ENCODE peak calls at places on chromosome 18, in six cellular contexts. L is HepG2, F is A549, E is K562, A is GM12878, D is upper lobe of left lung. V is an unnamed sample.
A peak's percentile ranks its signal among the peaks of the same experiment; 100 is the strongest.

GRCh38 chr18:77248873-77249582 is 620 bp upstream of the GALR1 start:
- ATAC-seq in E (no peak), D (no peak), A (no peak), L (no peak), F (no peak), V (no peak)

GRCh38 chr18:48392266-48392665 is 16.9 kb downstream of the ZBTB7C start:
- ATAC-seq in F (no peak), A (no peak), E (no peak), D (no peak), L (no peak), V (no peak)

GRCh38 chr18:410103-410502 is 90.4 kb downstream of the COLEC12 start:
- ATAC-seq in E (no peak), F (no peak), A (no peak), L (no peak), D (no peak), V (no peak)

GRCh38 chr18:77749189-77749588 is 499.5 kb downstream of the GALR1 start:
- ATAC-seq in F (no peak), E (peak; percentile 75), A (no peak), D (no peak), L (peak; percentile 64), V (no peak)

GRCh38 chr18:40414155-40414754 is 1540.8 kb upstream of the PIK3C3 start:
- ATAC-seq in A (no peak), E (no peak), L (no peak), D (no peak), F (no peak), V (no peak)

GRCh38 chr18:63237486-63237885 is 82.1 kb downstream of the BCL2 start:
- ATAC-seq in A (no peak), D (no peak), L (peak; percentile 79), F (peak; percentile 65), E (no peak), V (peak; percentile 34)

GRCh38 chr18:39846277-39846676 is 2108.8 kb upstream of the PIK3C3 start:
- ATAC-seq in F (no peak), D (no peak), L (no peak), A (no peak), E (no peak), V (peak; percentile 38)

GRCh38 chr18:79394438-79395307 is 1.1 kb upstream of the NFATC1 start:
- ATAC-seq in A (peak; percentile 4), L (peak; percentile 33), D (no peak), E (peak; percentile 45), F (peak; percentile 40), V (peak; percentile 10)

GRCh38 chr18:46475367-46475752 is 181.7 kb downstream of the LOXHD1 start:
- ATAC-seq in F (no peak), A (no peak), E (no peak), D (no peak), L (no peak), V (no peak)

GRCh38 chr18:66749030-66749429 is 145.1 kb upstream of the CDH19 start:
- ATAC-seq in L (peak; percentile 77), E (no peak), F (no peak), D (no peak), A (no peak), V (no peak)

GRCh38 chr18:24212939-24213338 is 74.1 kb downstream of the CABYR start:
- ATAC-seq in E (no peak), L (no peak), A (no peak), F (no peak), D (no peak), V (peak; percentile 86)

GRCh38 chr18:23178661-23179081 is 43.4 kb downstream of the CABLES1 start:
- ATAC-seq in F (no peak), D (peak; percentile 23), L (peak; percentile 54), A (no peak), E (no peak), V (no peak)

GRCh38 chr18:69948919-69949537 is 1.4 kb upstream of the CD226 start:
- ATAC-seq in D (peak; percentile 34), E (peak; percentile 62), F (no peak), L (no peak), A (peak; percentile 83), V (peak; percentile 48)

GRCh38 chr18:22844184-22844583 is 88.9 kb upstream of the RBBP8 start:
- ATAC-seq in E (no peak), D (no peak), A (no peak), L (no peak), F (no peak), V (no peak)

GRCh38 chr18:2846638-2847340 is at the start of gene EMILIN2:
- ATAC-seq in L (peak; percentile 57), A (peak; percentile 81), F (peak; percentile 38), D (peak; percentile 66), E (peak; percentile 36), V (peak; percentile 70)

GRCh38 chr18:32688821-32689220 is 84.0 kb downstream of the KLHL14 start:
- ATAC-seq in L (no peak), E (no peak), A (no peak), F (no peak), D (no peak), V (no peak)

GRCh38 chr18:79934311-79935097 is 16.9 kb downstream of the SLC66A2 start:
- ATAC-seq in A (no peak), D (no peak), F (no peak), L (peak; percentile 96), E (peak; percentile 64), V (peak; percentile 22)

GRCh38 chr18:34158881-34159690 is 65.6 kb downstream of the NOL4 start:
- ATAC-seq in D (peak; percentile 11), F (no peak), A (peak; percentile 83), L (peak; percentile 97), E (no peak), V (peak; percentile 28)

GRCh38 chr18:45935591-45936335 is 31.4 kb downstream of the EPG5 start:
- ATAC-seq in D (peak; percentile 30), F (no peak), L (peak; percentile 95), E (no peak), A (no peak), V (no peak)

GRCh38 chr18:14974576-14974975 is 226.6 kb downstream of the ANKRD30B start:
- ATAC-seq in D (no peak), A (no peak), E (no peak), L (no peak), F (no peak), V (no peak)

GRCh38 chr18:59040770-59041148 is 98.9 kb upstream of the SEC11C start:
- ATAC-seq in A (no peak), F (no peak), E (no peak), L (no peak), D (peak; percentile 19), V (no peak)

GRCh38 chr18:67957684-67958083 is 441.2 kb upstream of the DSEL start:
- ATAC-seq in F (no peak), A (no peak), L (no peak), D (no peak), E (no peak), V (no peak)

GRCh38 chr18:22856870-22857269 is 76.3 kb upstream of the RBBP8 start:
- ATAC-seq in A (no peak), F (no peak), E (no peak), L (no peak), D (no peak), V (no peak)

GRCh38 chr18:48784654-48785053 is 166.1 kb downstream of the SMAD7 start:
- ATAC-seq in E (no peak), L (no peak), A (peak; percentile 59), F (no peak), D (no peak), V (no peak)

GRCh38 chr18:57436193-57436964 is 1.2 kb downstream of the ONECUT2 start:
- ATAC-seq in E (no peak), F (no peak), L (no peak), A (no peak), D (no peak), V (no peak)

GRCh38 chr18:22260208-22260816 is 90.9 kb downstream of the GATA6 start:
- ATAC-seq in D (no peak), A (no peak), E (no peak), F (no peak), L (no peak), V (no peak)

GRCh38 chr18:79318142-79318673 is 77.5 kb upstream of the NFATC1 start:
- ATAC-seq in F (no peak), A (no peak), E (no peak), D (no peak), L (no peak), V (no peak)

GRCh38 chr18:22346342-22346967 is 71.3 kb downstream of the CTAGE1 start:
- ATAC-seq in L (no peak), F (no peak), D (no peak), A (no peak), E (no peak), V (no peak)

GRCh38 chr18:51569561-51569960 is 372.1 kb upstream of the MEX3C start:
- ATAC-seq in D (no peak), F (no peak), A (no peak), L (no peak), E (no peak), V (no peak)

DNA sequence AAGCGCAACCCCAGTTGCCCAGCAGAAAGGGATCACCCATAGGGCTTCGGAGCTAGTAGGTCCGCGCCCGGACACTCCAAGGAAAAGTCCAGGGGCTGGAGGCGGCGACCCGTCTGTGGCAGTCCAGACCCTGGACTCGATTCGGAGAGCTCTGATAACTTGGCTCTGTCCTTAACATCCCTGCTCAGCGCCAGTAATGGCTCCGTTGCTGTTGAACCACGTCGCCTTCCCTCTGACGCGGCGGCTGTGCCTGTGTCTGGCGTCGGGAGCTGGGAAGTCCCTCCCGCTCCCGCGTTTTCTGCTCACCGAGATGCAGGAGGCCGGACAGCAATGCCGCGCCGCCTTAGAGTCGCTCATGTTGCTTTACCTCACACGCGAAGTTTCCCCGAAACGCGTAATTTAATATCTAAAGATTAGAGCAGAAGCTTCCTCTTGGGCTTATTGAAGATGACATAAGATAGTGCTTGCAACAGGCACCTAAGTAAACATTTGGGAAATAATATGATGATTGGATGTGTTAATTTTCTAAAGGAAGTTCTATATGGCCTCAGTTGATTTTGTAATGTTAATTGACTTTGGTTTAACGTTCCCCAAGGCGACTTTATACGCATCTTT is 1.3 kb upstream of the ZBTB14 start:
- ATAC-seq in E (peak; percentile 72), A (peak; percentile 11), L (no peak), F (peak; percentile 75), D (peak; percentile 73), V (peak; percentile 51)
- TF ChIP-seq EP300 in E (no peak), A (no peak), L (no peak), F (no peak), D (no peak), V (no peak)

DNA sequence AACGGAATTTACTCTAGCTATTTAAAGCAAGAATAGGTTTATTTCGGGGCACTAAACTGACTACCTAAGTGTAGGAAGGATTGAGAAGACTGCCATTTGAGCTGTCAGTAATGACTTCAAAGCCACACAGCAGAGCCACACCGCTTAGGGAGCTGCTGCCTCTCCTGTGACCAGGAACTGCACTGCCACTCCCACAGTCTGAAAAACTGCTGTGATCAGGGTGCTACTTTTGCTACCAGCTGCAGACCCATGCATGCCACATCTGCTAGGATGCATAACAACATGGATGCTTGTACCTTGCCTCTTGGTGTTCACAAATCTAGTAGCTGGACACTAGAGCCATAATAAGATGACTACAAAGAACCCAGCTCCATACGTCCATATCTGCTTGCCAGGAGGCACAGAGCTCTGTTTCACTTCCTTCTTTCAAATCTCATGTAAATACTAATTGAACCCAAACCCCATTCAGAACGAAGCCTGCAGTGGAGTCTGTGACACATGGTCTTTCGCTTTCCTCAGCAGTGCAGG is 2.2 kb downstream of the DSG2 start:
- ATAC-seq in L (no peak), D (no peak), A (peak; percentile 82), F (no peak), E (no peak), V (no peak)
- TF ChIP-seq POLR2A in L (no peak), D (no peak), A (peak; percentile 43), F (no peak), E (no peak), V (no peak)

GRCh38 chr18:9824474-9824832 is 61.3 kb upstream of the TXNDC2 start:
- ATAC-seq in A (no peak), D (peak; percentile 82), L (no peak), E (no peak), F (no peak), V (peak; percentile 81)
- TF ChIP-seq EP300 in A (no peak), D (peak; percentile 83), L (no peak), E (no peak), F (no peak), V (no peak)

GRCh38 chr18:9827856-9828793 is 57.6 kb upstream of the TXNDC2 start:
- ATAC-seq in D (peak; percentile 55), E (peak; percentile 81), A (no peak), L (no peak), F (peak; percentile 90), V (peak; percentile 21)
- TF ChIP-seq POLR2A in D (peak; percentile 13), E (no peak), A (no peak), L (no peak), F (no peak), V (no peak)

V was measured in gastroesophageal sphincter.